ENCODE peak calls at places on chromosomes 1 and 21, in nine cellular contexts. X, T, J, Y, V, U, R, I and D are unnamed samples.

GRCh38 chr1:212488436-212489283 is 55.9 kb downstream of the NENF start:
- DNase-seq in X (peak; percentile 12), T (peak; percentile 94), J (no peak), Y (no peak), V (peak; percentile 97), U (no peak), R (peak; percentile 74), I (no peak), D (no peak)

GRCh38 chr21:44508426-44508710 is 31.6 kb downstream of the KRTAP10-1 start:
- DNase-seq in X (no peak), T (no peak), J (no peak), Y (no peak), V (no peak), U (no peak), R (no peak), I (no peak), D (peak; percentile 48)

GRCh38 chr1:189211742-189212141 is 1265.9 kb downstream of the BRINP3 start:
- DNase-seq in X (no peak), T (peak; percentile 21), J (no peak), Y (no peak), V (peak; percentile 69), U (no peak), R (no peak), I (no peak), D (no peak)

GRCh38 chr1:36306210-36306901 is at the start of gene SH3D21:
- DNase-seq in X (peak; percentile 61), T (peak; percentile 79), J (peak; percentile 46), Y (peak; percentile 20), V (no peak), U (peak; percentile 65), R (peak; percentile 62), I (no peak), D (peak; percentile 96)

GRCh38 chr1:223033658-223034057 is 109.4 kb downstream of the TLR5 start:
- DNase-seq in X (no peak), T (peak; percentile 33), J (no peak), Y (no peak), V (no peak), U (no peak), R (no peak), I (no peak), D (no peak)

GRCh38 chr1:58812926-58813325 is 29.1 kb upstream of the JUN start:
- DNase-seq in X (no peak), T (peak; percentile 70), J (peak; percentile 59), Y (no peak), V (no peak), U (peak; percentile 78), R (no peak), I (no peak), D (no peak)

GRCh38 chr1:206708058-206708457 is 23.4 kb downstream of the MAPKAPK2 start:
- DNase-seq in X (no peak), T (no peak), J (no peak), Y (peak; percentile 21), V (no peak), U (no peak), R (no peak), I (no peak), D (peak; percentile 63)

GRCh38 chr1:33176362-33176850 is 5.4 kb downstream of the TRIM62 start:
- DNase-seq in X (no peak), T (peak; percentile 75), J (no peak), Y (no peak), V (peak; percentile 67), U (no peak), R (no peak), I (no peak), D (peak; percentile 38)

GRCh38 chr1:215845224-215845902 is 278.3 kb downstream of the KCTD3 start:
- DNase-seq in X (no peak), T (peak; percentile 40), J (no peak), Y (no peak), V (peak; percentile 92), U (no peak), R (no peak), I (no peak), D (no peak)

GRCh38 chr1:229237320-229237719 is 33.6 kb upstream of the RAB4A start:
- DNase-seq in X (no peak), T (no peak), J (no peak), Y (no peak), V (no peak), U (no peak), R (no peak), I (no peak), D (no peak)

GRCh38 chr1:13828454-13829151 is 128.6 kb downstream of the PRDM2 start:
- DNase-seq in X (peak; percentile 69), T (peak; percentile 23), J (no peak), Y (no peak), V (no peak), U (no peak), R (no peak), I (no peak), D (peak; percentile 91)
- H3K4me3 ChIP-seq in X (peak overlapping the region; percentile 54), T (peak overlapping the region; percentile 28), J (no peak overlapping the region), Y (no peak overlapping the region), V (no peak overlapping the region), U (no peak overlapping the region), R (no peak overlapping the region), I (no peak overlapping the region), D (no peak overlapping the region)

GRCh38 chr1:47181955-47182680 is 7.7 kb downstream of the PDZK1IP1 start:
- DNase-seq in X (no peak), T (peak; percentile 71), J (no peak), Y (peak; percentile 75), V (peak; percentile 33), U (no peak), R (no peak), I (no peak), D (no peak)
- H3K4me3 ChIP-seq in X (no peak overlapping the region), T (no peak overlapping the region), J (no peak overlapping the region), Y (no peak overlapping the region), V (no peak overlapping the region), U (no peak overlapping the region), R (no peak overlapping the region), I (no peak overlapping the region), D (no peak overlapping the region)

GRCh38 chr1:14413809-14414208 is 184.7 kb upstream of the KAZN start:
- DNase-seq in X (no peak), T (no peak), J (no peak), Y (no peak), V (peak; percentile 62), U (no peak), R (no peak), I (no peak), D (no peak)
- H3K4me3 ChIP-seq in X (no peak overlapping the region), T (no peak overlapping the region), J (no peak overlapping the region), Y (no peak overlapping the region), V (no peak overlapping the region), U (no peak overlapping the region), R (no peak overlapping the region), I (no peak overlapping the region), D (no peak overlapping the region)

DNA sequence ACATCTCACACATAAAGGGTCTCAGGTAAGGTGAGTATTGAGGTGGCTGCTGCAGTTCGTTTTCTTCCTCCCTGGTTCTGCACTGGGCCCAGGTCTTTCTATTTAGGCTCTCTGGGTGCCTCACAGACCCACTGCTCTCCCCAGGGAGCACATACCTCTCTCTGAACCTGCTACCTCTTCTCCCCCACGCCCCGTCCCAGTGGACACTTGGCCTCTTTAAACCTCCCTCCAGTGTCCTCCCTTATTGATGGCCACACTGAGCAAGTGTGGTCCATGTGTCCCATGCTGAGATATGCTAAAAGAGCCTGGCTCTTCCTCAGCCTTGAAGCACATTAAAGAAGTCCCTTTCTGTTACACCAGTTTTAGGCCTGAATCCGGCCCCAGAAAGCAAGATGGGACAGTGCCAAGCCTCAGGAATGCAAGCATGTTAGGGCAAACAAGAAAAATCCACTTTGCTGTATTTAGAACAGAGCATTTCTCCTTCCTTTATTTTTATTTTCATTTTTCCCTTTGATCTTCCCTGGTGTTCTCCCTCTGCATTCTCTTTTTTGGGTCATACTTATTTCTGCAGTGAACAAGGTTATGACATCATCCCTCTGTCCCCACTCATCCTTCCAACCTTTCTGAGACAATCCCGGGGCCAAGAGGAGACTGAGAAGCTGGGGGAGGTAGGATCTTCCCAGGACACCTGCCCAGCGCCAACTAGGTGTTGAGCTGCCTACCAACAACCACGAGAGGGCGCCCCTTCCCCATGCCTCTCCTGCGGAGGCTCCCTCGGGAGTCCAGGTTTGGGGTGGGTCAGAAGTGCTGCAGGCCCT is 5.0 kb upstream of the CHI3L2 start:
- DNase-seq in X (peak; percentile 89), T (peak; percentile 81), J (peak; percentile 70), Y (peak; percentile 56), V (peak; percentile 50), U (peak; percentile 68), R (peak; percentile 65), I (no peak), D (peak; percentile 91)
- H3K4me3 ChIP-seq in X (peak overlapping the region; percentile 53), T (no peak overlapping the region), J (peak overlapping the region; percentile 28), Y (no peak overlapping the region), V (no peak overlapping the region), U (peak overlapping the region; percentile 42), R (no peak overlapping the region), I (no peak overlapping the region), D (no peak overlapping the region)

DNA sequence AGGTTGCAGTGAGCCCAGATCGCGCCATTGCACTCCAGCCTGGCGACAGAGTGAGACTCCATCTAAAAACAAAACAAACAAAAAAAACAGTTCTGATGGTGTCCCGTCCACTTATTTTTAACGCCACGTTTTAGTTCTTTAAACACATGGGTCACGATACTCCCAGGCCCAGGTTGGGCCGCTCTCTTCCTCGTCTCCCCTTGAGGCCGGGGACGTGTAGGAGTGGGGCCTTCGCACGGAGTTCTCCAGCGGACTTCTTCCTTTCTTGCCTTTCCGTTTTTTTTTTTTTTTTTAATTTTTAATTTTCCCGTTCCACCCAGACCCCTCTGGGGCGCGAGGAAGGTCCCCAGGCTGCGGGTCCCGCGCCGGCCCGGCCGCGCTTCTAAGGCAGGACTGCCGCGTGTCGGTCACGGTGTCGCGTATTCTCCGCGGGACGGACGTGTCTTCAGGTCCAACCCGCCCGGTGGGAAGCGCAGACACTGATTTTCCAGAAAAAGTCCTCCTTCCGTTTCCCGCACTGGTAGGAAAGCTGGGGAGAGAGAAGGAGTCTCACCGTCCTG is 47.5 kb upstream of the SLC19A1 start:
- DNase-seq in X (no peak), T (no peak), J (no peak), Y (no peak), V (no peak), U (no peak), R (no peak), I (no peak), D (peak; percentile 42)
- H3K4me3 ChIP-seq in X (no peak overlapping the region), T (no peak overlapping the region), J (no peak overlapping the region), Y (peak overlapping the region; percentile 30), V (peak overlapping the region; percentile 44), U (peak overlapping the region; percentile 44), R (peak overlapping the region; percentile 65), I (no peak overlapping the region), D (peak overlapping the region; percentile 56)

DNA sequence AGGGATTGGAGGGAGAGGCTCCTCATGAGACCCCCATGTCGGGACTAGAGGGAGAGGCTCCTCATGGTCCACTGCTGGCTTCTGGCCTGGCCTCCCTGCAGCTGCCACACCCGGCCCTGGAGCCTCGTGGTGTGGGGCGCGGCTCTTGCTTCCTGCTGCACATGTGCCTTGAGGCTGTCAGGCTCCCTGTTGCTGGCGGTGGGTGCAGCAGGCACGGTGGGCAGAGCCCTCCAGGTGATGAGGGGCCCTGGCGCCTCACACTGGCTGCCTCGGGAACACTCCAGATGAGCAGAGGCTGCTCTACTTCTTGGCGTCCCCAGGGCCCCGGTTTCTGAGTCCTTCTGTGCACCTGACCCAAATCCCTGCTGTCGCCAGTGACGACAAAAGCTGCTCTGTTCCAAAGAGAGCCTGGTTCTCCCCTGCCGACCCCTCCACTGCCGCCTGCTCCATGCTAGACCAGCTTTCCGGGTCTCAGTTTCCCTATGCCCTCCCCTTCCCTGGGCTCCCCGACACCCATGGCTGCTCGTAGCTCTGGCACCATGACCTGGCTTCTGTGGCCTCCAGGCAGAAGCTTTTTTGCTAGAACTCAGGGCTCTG is 9.7 kb upstream of the ATAD3B start:
- DNase-seq in X (no peak), T (no peak), J (no peak), Y (no peak), V (no peak), U (no peak), R (no peak), I (no peak), D (peak; percentile 21)
- H3K4me3 ChIP-seq in X (peak overlapping the region; percentile 33), T (no peak overlapping the region), J (no peak overlapping the region), Y (no peak overlapping the region), V (no peak overlapping the region), U (no peak overlapping the region), R (peak overlapping the region; percentile 40), I (no peak overlapping the region), D (no peak overlapping the region)

GRCh38 chr1:53326088-53326597 is 1.7 kb downstream of the LRP8 start:
- DNase-seq in X (peak; percentile 97), T (peak; percentile 94), J (peak; percentile 91), Y (peak; percentile 81), V (peak; percentile 77), U (peak; percentile 92), R (peak; percentile 94), I (peak; percentile 47), D (peak; percentile 100)
- H3K4me3 ChIP-seq in X (peak overlapping the region; percentile 91), T (peak overlapping the region; percentile 61), J (peak overlapping the region; percentile 87), Y (peak overlapping the region; percentile 83), V (peak overlapping the region; percentile 54), U (peak overlapping the region; percentile 74), R (peak overlapping the region; percentile 81), I (peak overlapping the region; percentile 99), D (peak overlapping the region; percentile 95)